ENCODE peak calls at places on chromosomes 11 and 22, in seven cellular contexts. W, Y, O, V, J, Z and L are unnamed samples.

GRCh38 chr22:40610329-40610850 is 26.1 kb downstream of the MRTFA start:
- DNase-seq in Y (no peak), J (no peak), O (no peak), W (no peak), Z (peak), V (no peak), L (no peak)

GRCh38 chr11:123006860-123007542 is 25.4 kb upstream of the BSX start:
- DNase-seq in Y (no peak), W (no peak), J (peak), O (no peak), Z (no peak), V (no peak), L (no peak)

GRCh38 chr11:40417627-40418026 is 1041.8 kb downstream of the LRRC4C start:
- DNase-seq in J (no peak), W (no peak), Z (no peak), O (no peak), V (no peak), Y (no peak), L (no peak)

GRCh38 chr11:35622070-35622469 is 3.8 kb downstream of the FJX1 start:
- DNase-seq in V (no peak), Y (no peak), W (no peak), O (no peak), Z (peak), J (peak), L (no peak)

GRCh38 chr11:61429346-61429690 is 457 bp downstream of the CPSF7 start:
- DNase-seq in V (peak), O (peak), J (peak), Z (peak), Y (peak), W (peak), L (peak)

GRCh38 chr11:3123761-3124733 is 41.1 kb downstream of the OSBPL5 start:
- DNase-seq in J (no peak), Z (peak), W (peak), O (peak), V (peak), Y (peak), L (no peak)

GRCh38 chr11:9144828-9145227 is 53.4 kb upstream of the SCUBE2 start:
- DNase-seq in Z (no peak), J (no peak), Y (no peak), W (no peak), O (no peak), V (no peak), L (no peak)

GRCh38 chr22:42202669-42203068 is 67.8 kb downstream of the TCF20 start:
- DNase-seq in Z (no peak), Y (no peak), J (no peak), O (no peak), W (no peak), V (no peak), L (no peak)

GRCh38 chr11:69834251-69834650 is 15.0 kb upstream of the FGF3 start:
- DNase-seq in J (no peak), Z (no peak), V (no peak), O (no peak), W (no peak), Y (no peak), L (no peak)

GRCh38 chr11:123145661-123146060 is 49.4 kb downstream of the CLMP start:
- DNase-seq in Z (no peak), Y (no peak), J (no peak), V (no peak), O (no peak), W (peak), L (no peak)

GRCh38 chr11:70756341-70756740 is 358.0 kb downstream of the CTTN start:
- DNase-seq in J (no peak), V (no peak), W (no peak), Z (no peak), O (no peak), Y (no peak), L (no peak)

GRCh38 chr22:49014227-49015201 is 813.2 kb downstream of the BRD1 start:
- DNase-seq in O (peak), W (no peak), V (peak), Y (no peak), Z (no peak), J (no peak), L (no peak)

GRCh38 chr11:35088676-35089075 is 50.3 kb upstream of the CD44 start:
- DNase-seq in Y (no peak), J (no peak), O (no peak), Z (no peak), V (no peak), W (no peak), L (no peak)

GRCh38 chr11:101955278-101955677 is 39.0 kb upstream of the ANGPTL5 start:
- DNase-seq in Z (no peak), O (no peak), J (no peak), V (no peak), Y (no peak), W (no peak), L (no peak)

GRCh38 chr11:95883381-95883780 is 40.5 kb downstream of the MTMR2 start:
- DNase-seq in J (no peak), W (no peak), V (no peak), O (no peak), Y (no peak), Z (peak), L (no peak)

GRCh38 chr11:19713221-19714092 is 820 bp downstream of the NAV2 start:
- DNase-seq in O (no peak), Z (peak), W (no peak), V (no peak), J (peak), Y (no peak), L (no peak)

GRCh38 chr22:28600546-28601143 is 79.0 kb downstream of the TTC28 start:
- DNase-seq in J (peak), W (peak), V (no peak), Z (peak), Y (no peak), O (no peak), L (no peak)

GRCh38 chr22:42786606-42787356 is 66.1 kb upstream of the A4GALT start:
- DNase-seq in Z (no peak), V (no peak), O (no peak), J (no peak), W (no peak), Y (no peak), L (no peak)

GRCh38 chr11:75766449-75767227 is 1.9 kb upstream of the DGAT2 start:
- DNase-seq in O (no peak), V (no peak), J (no peak), Z (no peak), Y (no peak), W (no peak), L (no peak)

GRCh38 chr11:3638513-3638912 is 3.3 kb downstream of the ART5 start:
- DNase-seq in W (no peak), Z (no peak), J (no peak), V (no peak), Y (no peak), O (no peak), L (no peak)

GRCh38 chr11:68905421-68906360 is 2.0 kb downstream of the IGHMBP2 start:
- DNase-seq in W (no peak), J (peak), Y (no peak), O (no peak), V (no peak), Z (no peak), L (no peak)

GRCh38 chr11:889686-890475 is 20.7 kb downstream of the CHID1 start:
- DNase-seq in O (no peak), Y (no peak), J (peak), V (no peak), Z (no peak), W (no peak), L (no peak)

GRCh38 chr11:123430736-123431356 is 777 bp downstream of the GRAMD1B start:
- DNase-seq in Z (peak), Y (peak), J (peak), W (peak), V (peak), O (peak), L (peak)

GRCh38 chr11:1473011-1473628 is 13.5 kb downstream of the MOB2 start:
- DNase-seq in Z (no peak), O (no peak), J (no peak), W (no peak), Y (no peak), V (no peak), L (no peak)

GRCh38 chr11:79092791-79093313 is 348.0 kb downstream of the TENM4 start:
- DNase-seq in Z (peak), Y (no peak), O (no peak), W (peak), J (no peak), V (no peak), L (no peak)

GRCh38 chr11:702731-703461 is 3.1 kb upstream of the EPS8L2 start:
- DNase-seq in W (no peak), Y (no peak), Z (no peak), J (no peak), O (peak), V (peak), L (no peak)

GRCh38 chr22:44968736-44969135 is 41.1 kb downstream of the PHF21B start:
- DNase-seq in Z (no peak), V (no peak), W (no peak), Y (no peak), O (no peak), J (peak), L (no peak)
- TF ChIP-seq CTCF in Z (no peak), V (no peak), W (no peak), Y (no peak), O (no peak), J (peak), L (no peak)

GRCh38 chr22:29702025-29702930 is 17.5 kb upstream of the CABP7 start:
- DNase-seq in W (peak), V (no peak), Y (no peak), O (no peak), J (no peak), Z (no peak), L (no peak)
- TF ChIP-seq CTCF in W (no peak), V (no peak), Y (no peak), O (no peak), J (no peak), Z (no peak), L (no peak)

GRCh38 chr22:37697540-37697835 is 640 bp downstream of the TRIOBP start:
- DNase-seq in O (no peak), W (no peak), V (no peak), Y (no peak), Z (no peak), J (no peak), L (no peak)

GRCh38 chr22:37692627-37693285 is 4.1 kb upstream of the TRIOBP start:
- DNase-seq in J (no peak), O (no peak), V (no peak), W (no peak), Y (no peak), Z (no peak), L (no peak)

GRCh38 chr22:37690901-37691504 is 4.9 kb downstream of the NOL12 start:
- DNase-seq in Z (no peak), O (no peak), Y (no peak), V (no peak), W (no peak), J (no peak), L (no peak)

GRCh38 chr22:37701121-37701786 is 4.4 kb downstream of the TRIOBP start:
- DNase-seq in Z (peak), W (no peak), O (peak), Y (no peak), J (no peak), V (peak), L (no peak)

GRCh38 chr22:37696657-37697539 is at the start of gene TRIOBP:
- DNase-seq in Y (peak), W (peak), J (peak), Z (peak), O (peak), V (peak), L (peak)
- TF ChIP-seq CTCF in Y (no peak), W (no peak), J (peak), Z (peak), O (peak), V (no peak), L (no peak)

GRCh38 chr11:76860539-76861475 is at the start of gene ACER3:
- DNase-seq in W (peak), Z (peak), V (peak), J (peak), O (peak), Y (peak), L (peak)
- TF ChIP-seq CTCF in W (no peak), Z (no peak), V (no peak), J (peak), O (no peak), Y (no peak), L (no peak)

GRCh38 chr11:4991066-4991465 is 3.6 kb upstream of the OR51L1 start:
- DNase-seq in W (peak), Y (no peak), Z (no peak), O (no peak), V (no peak), J (peak), L (no peak)
- TF ChIP-seq CTCF in W (no peak), Y (no peak), Z (no peak), O (no peak), V (no peak), J (peak), L (no peak)

DNA sequence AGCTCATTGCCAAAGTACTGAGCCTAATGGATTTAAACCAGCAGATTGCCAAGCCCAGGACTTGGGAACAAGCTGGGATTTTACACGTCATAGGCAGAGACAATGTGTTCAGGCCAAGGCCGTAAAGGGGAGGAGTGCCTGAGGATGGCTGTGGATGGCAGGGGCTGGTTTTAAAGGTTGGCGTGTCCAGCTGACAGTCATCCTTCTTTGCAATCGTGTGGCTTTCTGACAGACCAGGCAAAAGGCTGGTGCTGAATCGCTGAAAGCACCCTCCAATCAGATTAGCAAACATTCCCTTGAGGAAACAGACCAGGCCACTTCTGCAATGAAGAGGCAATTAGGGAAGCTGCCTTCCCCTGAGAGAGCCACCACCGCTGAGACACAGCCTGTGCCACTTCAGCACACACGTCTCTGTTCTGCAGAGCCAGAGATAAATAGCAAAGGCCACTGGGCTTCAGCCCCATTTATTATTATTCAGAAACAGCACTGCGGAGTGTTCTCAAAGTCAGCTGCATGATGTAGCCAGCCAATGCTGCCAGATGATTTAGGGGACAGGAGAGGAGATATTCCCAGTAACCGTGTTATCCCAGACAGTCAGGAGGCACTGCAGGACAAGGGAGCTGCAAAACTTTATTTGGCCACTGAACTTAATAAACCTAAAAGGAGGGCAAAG is 54.2 kb upstream of the CSNK2A3 start:
- DNase-seq in O (peak), J (no peak), W (no peak), V (no peak), Z (no peak), Y (no peak), L (no peak)
- TF ChIP-seq CTCF in O (no peak), J (peak), W (no peak), V (no peak), Z (no peak), Y (no peak), L (no peak)